ENCODE peak calls at places on chromosomes 5 and 9, in seven cellular contexts. N is K562, H is SK-N-MC, O is suprapubic skin, Z is HL-60, K is stomach, Y is GM23338. S is an unnamed sample.

GRCh38 chr5:16970826-16971225 is 34.7 kb upstream of the MYO10 start:
- DNase-seq in H (no peak), O (no peak), Z (no peak), K (no peak), N (no peak), Y (no peak), S (no peak)

GRCh38 chr9:133532937-133533668 is 1.4 kb upstream of the ADAMTSL2 start:
- DNase-seq in H (peak), Z (peak), K (peak), N (peak), O (peak), Y (peak), S (no peak)

GRCh38 chr5:74394924-74395880 is 245.3 kb downstream of the ENC1 start:
- DNase-seq in Y (peak), N (no peak), O (no peak), Z (no peak), K (no peak), H (no peak), S (peak)

GRCh38 chr5:39605145-39605544 is 180.4 kb upstream of the DAB2 start:
- DNase-seq in Y (no peak), Z (no peak), K (no peak), O (no peak), N (peak), H (no peak), S (no peak)

GRCh38 chr9:122176916-122177315 is 17.2 kb downstream of the MORN5 start:
- DNase-seq in Z (no peak), Y (no peak), K (no peak), O (no peak), N (no peak), H (no peak), S (no peak)

GRCh38 chr5:1256776-1257175 is 31.6 kb downstream of the SLC6A18 start:
- DNase-seq in N (no peak), Y (no peak), Z (no peak), H (no peak), K (no peak), O (no peak), S (no peak)

GRCh38 chr5:32810812-32811211 is 99.7 kb downstream of the NPR3 start:
- DNase-seq in Z (no peak), Y (no peak), O (no peak), H (no peak), N (no peak), K (no peak), S (no peak)

GRCh38 chr5:54671111-54671531 is 153.6 kb downstream of the SNX18 start:
- DNase-seq in O (no peak), H (no peak), N (no peak), K (no peak), Z (no peak), Y (no peak), S (no peak)

GRCh38 chr5:100840769-100841168 is 62.3 kb downstream of the ST8SIA4 start:
- DNase-seq in K (no peak), Y (no peak), O (no peak), H (peak), Z (no peak), N (no peak), S (no peak)

GRCh38 chr9:34546834-34547827 is 24.3 kb upstream of the ENHO start:
- DNase-seq in O (no peak), Z (peak), H (no peak), N (peak), Y (peak), K (peak), S (no peak)

GRCh38 chr5:1720396-1721110 is 79.1 kb downstream of the MRPL36 start:
- DNase-seq in Y (no peak), H (no peak), K (no peak), O (no peak), N (no peak), Z (no peak), S (no peak)

GRCh38 chr9:70021026-70021571 is 22.5 kb upstream of the MAMDC2 start:
- DNase-seq in N (no peak), Y (no peak), H (no peak), K (peak), Z (no peak), O (no peak), S (no peak)

GRCh38 chr9:72444436-72444835 is 77.0 kb upstream of the TMC1 start:
- DNase-seq in H (no peak), Y (no peak), Z (no peak), O (no peak), N (no peak), K (no peak), S (no peak)

GRCh38 chr5:10596886-10597451 is 33.1 kb downstream of the ANKRD33B start:
- DNase-seq in O (no peak), Y (no peak), K (no peak), H (no peak), Z (no peak), N (no peak), S (peak)

GRCh38 chr9:89685698-89686097 is 80.9 kb downstream of the GADD45G start:
- DNase-seq in Y (no peak), O (no peak), K (no peak), N (no peak), Z (no peak), H (no peak), S (no peak)

GRCh38 chr9:128382261-128382660 is 11.1 kb downstream of the URM1 start:
- DNase-seq in H (no peak), Y (no peak), K (no peak), Z (no peak), N (no peak), O (no peak), S (no peak)

GRCh38 chr9:520315-520714 is 305.6 kb downstream of the DOCK8 start:
- DNase-seq in H (no peak), N (no peak), K (no peak), Y (no peak), O (no peak), Z (no peak), S (no peak)

GRCh38 chr9:90547896-90548295 is 94.7 kb downstream of the DIRAS2 start:
- DNase-seq in H (no peak), K (no peak), Z (no peak), O (no peak), N (no peak), Y (peak), S (no peak)

GRCh38 chr5:36701085-36701691 is 94.8 kb downstream of the SLC1A3 start:
- DNase-seq in Y (no peak), Z (no peak), H (no peak), N (no peak), O (no peak), K (no peak), S (no peak)

GRCh38 chr9:127934986-127935385 is 2.7 kb downstream of the DPM2 start:
- DNase-seq in Z (no peak), N (no peak), Y (no peak), K (no peak), H (no peak), O (no peak), S (no peak)

GRCh38 chr5:43634621-43635020 is 31.6 kb downstream of the NNT start:
- DNase-seq in H (no peak), O (no peak), N (no peak), Y (no peak), Z (peak), K (no peak), S (no peak)

GRCh38 chr5:151078490-151079262 is 2.2 kb downstream of the TNIP1 start:
- DNase-seq in Y (no peak), N (no peak), K (no peak), H (no peak), O (no peak), Z (no peak), S (no peak)

GRCh38 chr5:151082274-151082902 is 1.6 kb upstream of the TNIP1 start:
- DNase-seq in N (peak), H (no peak), O (no peak), Y (peak), K (no peak), Z (no peak), S (no peak)

GRCh38 chr5:151080620-151081425 is at the start of gene TNIP1:
- DNase-seq in H (no peak), Y (peak), N (peak), K (peak), O (peak), Z (peak), S (peak)

GRCh38 chr5:151081426-151082273 is 816 bp upstream of the TNIP1 start:
- DNase-seq in O (no peak), N (no peak), K (no peak), H (no peak), Y (no peak), Z (no peak), S (no peak)

GRCh38 chr5:151079838-151080619 is 805 bp downstream of the TNIP1 start:
- DNase-seq in O (no peak), N (peak), Y (no peak), Z (no peak), K (no peak), H (no peak), S (no peak)
- TF ChIP-seq POLR2AphosphoS5 in O (no peak), N (no peak), Y (no peak), Z (no peak), K (no peak), H (no peak), S (no peak)

GRCh38 chr9:110650261-110650660 is 18.3 kb upstream of the MUSK start:
- DNase-seq in Z (no peak), N (no peak), H (no peak), Y (no peak), K (no peak), O (peak), S (no peak)

GRCh38 chr9:110655723-110656641 is 12.6 kb upstream of the MUSK start:
- DNase-seq in Y (no peak), Z (no peak), K (no peak), N (no peak), O (peak), H (no peak), S (no peak)

GRCh38 chr9:110648698-110649097 is 19.9 kb upstream of the MUSK start:
- DNase-seq in Z (no peak), K (no peak), N (peak), O (no peak), Y (no peak), H (no peak), S (no peak)

DNA sequence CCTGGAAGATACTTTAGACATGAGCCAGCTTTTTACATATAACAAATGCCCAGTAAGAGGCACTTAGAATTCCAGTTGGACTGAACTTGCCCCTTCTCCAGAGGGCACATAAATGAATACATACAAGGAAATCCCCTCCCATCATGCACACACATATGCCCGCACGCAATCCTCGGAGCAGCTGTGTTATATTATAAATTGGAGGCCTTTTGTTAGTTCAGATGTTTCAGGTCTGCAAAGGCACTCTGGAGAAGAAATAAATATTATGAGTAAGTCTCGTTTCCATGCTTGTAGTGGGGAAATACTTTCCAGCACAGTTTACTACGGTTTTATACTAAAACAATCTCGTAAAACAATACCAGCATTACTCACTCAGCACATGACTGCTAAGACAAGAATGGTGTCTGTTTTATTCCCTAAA is 17.6 kb upstream of the MUSK start:
- DNase-seq in K (no peak), H (no peak), N (no peak), O (peak), Z (no peak), Y (no peak), S (no peak)
- TF ChIP-seq POLR2AphosphoS5 in K (no peak), H (no peak), N (no peak), O (no peak), Z (no peak), Y (no peak), S (no peak)

GRCh38 chr5:148747536-148747906 is 78.9 kb upstream of the ADRB2 start:
- DNase-seq in K (no peak), Y (no peak), H (no peak), Z (no peak), O (no peak), N (no peak), S (no peak)
- TF ChIP-seq POLR2AphosphoS5 in K (no peak), Y (no peak), H (no peak), Z (no peak), O (no peak), N (peak), S (no peak)

GRCh38 chr9:95833549-95834178 is 41.8 kb upstream of the ERCC6L2 start:
- DNase-seq in Z (no peak), K (no peak), O (no peak), Y (no peak), H (no peak), N (no peak), S (no peak)
- TF ChIP-seq POLR2AphosphoS5 in Z (no peak), K (no peak), O (no peak), Y (no peak), H (no peak), N (no peak), S (no peak)

GRCh38 chr5:94243612-94244011 is 374.8 kb downstream of the KIAA0825 start:
- DNase-seq in Y (no peak), N (no peak), H (no peak), Z (no peak), O (no peak), K (no peak), S (no peak)

GRCh38 chr5:94240064-94240463 is 378.3 kb downstream of the KIAA0825 start:
- DNase-seq in Z (no peak), O (no peak), K (no peak), N (no peak), H (no peak), Y (no peak), S (no peak)

GRCh38 chr5:94245608-94246007 is 372.8 kb downstream of the KIAA0825 start:
- DNase-seq in K (no peak), O (no peak), N (no peak), H (peak), Y (no peak), Z (no peak), S (no peak)

GRCh38 chr5:94241288-94241651 is 377.1 kb downstream of the KIAA0825 start:
- DNase-seq in K (no peak), N (no peak), Y (no peak), O (no peak), H (no peak), Z (no peak), S (no peak)

GRCh38 chr5:94240616-94241287 is 377.7 kb downstream of the KIAA0825 start:
- DNase-seq in H (no peak), N (no peak), O (no peak), Z (no peak), Y (no peak), K (no peak), S (no peak)
- TF ChIP-seq POLR2AphosphoS5 in H (no peak), N (no peak), O (no peak), Z (no peak), Y (no peak), K (peak), S (no peak)

GRCh38 chr9:135372036-135372435 is 107.5 kb upstream of the PPP1R26 start:
- DNase-seq in K (no peak), Z (no peak), Y (no peak), O (no peak), N (no peak), H (no peak), S (no peak)

GRCh38 chr9:135371535-135371934 is 108.0 kb upstream of the PPP1R26 start:
- DNase-seq in H (no peak), O (no peak), N (no peak), Z (no peak), Y (no peak), K (no peak), S (no peak)

GRCh38 chr9:135370411-135371375 is 108.9 kb upstream of the PPP1R26 start:
- DNase-seq in K (no peak), Y (no peak), O (no peak), Z (no peak), N (no peak), H (no peak), S (no peak)

GRCh38 chr9:135373151-135373685 is 106.4 kb upstream of the PPP1R26 start:
- DNase-seq in Z (no peak), H (no peak), Y (no peak), N (no peak), O (no peak), K (no peak), S (no peak)

DNA sequence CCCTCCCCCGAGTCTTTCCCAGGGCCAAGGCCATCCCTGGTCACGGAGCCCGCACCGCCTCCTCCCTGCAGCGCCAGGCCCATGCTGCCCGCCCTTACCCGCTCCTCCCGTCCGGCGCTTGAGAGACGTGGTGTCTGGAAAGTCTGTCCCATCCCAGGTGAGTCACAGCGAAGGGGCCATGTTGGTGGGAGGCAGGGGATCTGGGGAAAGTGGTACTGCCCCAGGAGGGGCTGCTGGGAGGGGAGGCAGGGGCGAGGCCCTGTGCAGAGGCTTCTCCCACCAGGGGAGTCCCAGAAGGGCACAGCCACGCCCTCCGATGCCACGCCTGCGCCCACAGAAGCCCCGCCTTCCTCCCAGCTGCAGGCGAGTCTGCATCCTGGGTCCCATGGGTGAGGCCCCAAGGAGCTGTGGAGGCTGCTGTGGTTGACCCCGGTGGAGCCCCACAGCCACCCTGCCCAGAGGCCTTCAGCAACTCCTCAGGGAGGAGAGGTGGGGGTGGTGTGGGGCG is 107.0 kb upstream of the PPP1R26 start:
- DNase-seq in H (no peak), Y (no peak), K (no peak), O (no peak), N (no peak), Z (no peak), S (no peak)
- TF ChIP-seq POLR2AphosphoS5 in H (no peak), Y (no peak), K (no peak), O (no peak), N (no peak), Z (no peak), S (no peak)

GRCh38 chr5:141564216-141564692 is 54.5 kb downstream of the DIAPH1 start:
- DNase-seq in Z (peak), O (no peak), K (peak), N (peak), H (peak), Y (peak), S (no peak)
- TF ChIP-seq POLR2AphosphoS5 in Z (no peak), O (peak), K (peak), N (peak), H (peak), Y (no peak), S (peak)

GRCh38 chr9:109017061-109017460 is 3.8 kb upstream of the CTNNAL1 start:
- DNase-seq in O (no peak), Z (no peak), Y (no peak), H (no peak), N (no peak), K (no peak), S (no peak)

GRCh38 chr9:109019420-109019819 is 6.1 kb upstream of the CTNNAL1 start:
- DNase-seq in Z (no peak), N (no peak), K (no peak), O (no peak), H (no peak), Y (no peak), S (no peak)

GRCh38 chr9:109016132-109016531 is 2.8 kb upstream of the CTNNAL1 start:
- DNase-seq in O (no peak), Z (no peak), Y (no peak), K (no peak), H (no peak), N (no peak), S (no peak)

GRCh38 chr9:109015026-109015280 is 1.7 kb upstream of the CTNNAL1 start:
- DNase-seq in N (no peak), H (no peak), O (no peak), K (no peak), Y (no peak), Z (no peak), S (no peak)

GRCh38 chr9:109017493-109017892 is 4.2 kb upstream of the CTNNAL1 start:
- DNase-seq in H (no peak), N (no peak), O (no peak), K (no peak), Z (no peak), Y (no peak), S (no peak)
- TF ChIP-seq POLR2AphosphoS5 in H (no peak), N (no peak), O (no peak), K (no peak), Z (no peak), Y (no peak), S (no peak)

DNA sequence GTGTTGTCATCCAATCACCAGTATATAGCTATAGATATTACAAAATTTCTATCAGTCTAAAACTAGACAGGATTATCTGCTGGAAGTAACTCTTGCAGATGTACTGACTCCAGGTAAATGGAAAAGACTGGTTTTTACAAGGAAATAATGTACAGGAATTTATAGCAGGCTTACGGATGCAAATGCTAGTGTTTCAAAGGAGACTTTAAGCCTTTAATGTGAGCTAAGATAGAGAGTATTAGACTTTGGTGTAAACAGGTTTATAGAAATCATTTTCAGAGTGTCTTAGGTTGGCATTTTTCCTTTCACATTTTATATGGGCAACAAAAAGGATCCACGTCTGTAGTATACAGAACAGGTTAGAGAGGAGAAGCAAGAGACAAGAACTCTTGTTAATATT is 16.1 kb downstream of the ZNF608 start:
- DNase-seq in O (no peak), Y (no peak), Z (no peak), N (no peak), H (no peak), K (no peak), S (no peak)
- TF ChIP-seq POLR2AphosphoS5 in O (no peak), Y (no peak), Z (no peak), N (no peak), H (no peak), K (no peak), S (no peak)

GRCh38 chr5:96742519-96742918 is 65.2 kb downstream of the ERAP1 start:
- DNase-seq in Y (no peak), N (no peak), H (no peak), O (no peak), Z (no peak), K (no peak), S (no peak)

GRCh38 chr5:96743805-96744559 is 63.8 kb downstream of the ERAP1 start:
- DNase-seq in O (no peak), Z (no peak), H (no peak), Y (no peak), N (no peak), K (no peak), S (no peak)

GRCh38 chr5:96745025-96745424 is 62.7 kb downstream of the ERAP1 start:
- DNase-seq in K (no peak), Z (no peak), H (no peak), Y (no peak), O (no peak), N (no peak), S (no peak)

GRCh38 chr5:96741911-96742310 is 65.8 kb downstream of the ERAP1 start:
- DNase-seq in O (no peak), H (no peak), K (no peak), Z (no peak), N (peak), Y (no peak), S (no peak)

DNA sequence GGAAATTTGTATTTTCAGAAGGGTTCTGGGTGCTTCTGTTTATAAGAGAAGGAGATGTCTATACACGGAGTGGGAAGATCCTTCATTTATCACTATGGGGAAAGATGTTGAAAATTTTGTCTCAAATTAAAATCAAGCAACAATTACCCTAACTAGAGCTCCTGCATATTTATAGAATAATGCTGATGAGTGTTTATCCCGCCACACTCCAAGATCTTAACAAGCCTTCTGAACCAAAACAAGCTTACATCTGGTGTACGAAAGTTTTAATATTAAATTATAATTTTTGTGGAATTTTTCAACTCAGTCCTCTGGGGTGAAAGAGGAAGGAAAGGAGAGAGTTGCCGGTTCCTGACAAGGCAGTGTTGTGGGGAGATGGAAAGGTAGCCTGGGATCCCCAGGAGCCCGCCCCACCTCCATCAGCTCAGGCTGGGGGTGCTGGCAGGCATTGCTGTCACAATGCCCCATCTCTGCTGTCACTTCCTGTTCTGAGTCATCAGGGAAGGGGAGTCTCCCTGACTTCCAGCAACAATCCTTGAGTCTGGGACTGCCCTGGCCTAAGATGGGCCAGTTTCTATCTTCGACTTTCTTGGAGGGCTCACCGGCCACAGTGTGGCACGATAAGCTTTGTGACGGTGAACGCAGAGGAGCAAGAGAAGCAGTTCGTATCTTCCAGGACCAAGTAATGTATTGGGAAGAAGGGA is 64.5 kb downstream of the ERAP1 start:
- DNase-seq in K (no peak), Z (no peak), O (no peak), Y (peak), N (peak), H (no peak), S (no peak)
- TF ChIP-seq POLR2AphosphoS5 in K (no peak), Z (no peak), O (no peak), Y (no peak), N (no peak), H (no peak), S (peak)